ENCODE peak calls at places on chromosomes 6 and 20, in six cellular contexts. R, F, S, E, U and T are unnamed samples.

GRCh38 chr6:7541175-7542064 is at the start of gene DSP:
- DNase-seq in U (peak), S (no peak), R (peak), E (no peak), F (peak), T (peak)

GRCh38 chr20:46835418-46835817 is 59.2 kb upstream of the EYA2 start:
- DNase-seq in E (no peak), U (no peak), R (peak), S (no peak), F (no peak), T (no peak)

GRCh38 chr6:35079311-35080000 is 61.7 kb downstream of the TCP11 start:
- DNase-seq in S (no peak), F (no peak), E (no peak), R (no peak), U (no peak), T (no peak)

GRCh38 chr6:34696189-34696738 is 303 bp downstream of the ILRUN start:
- DNase-seq in U (peak), E (no peak), F (no peak), S (no peak), R (peak), T (peak)

GRCh38 chr20:24952376-24953203 is 3.5 kb downstream of the CST7 start:
- DNase-seq in R (no peak), F (no peak), U (no peak), E (no peak), S (no peak), T (no peak)

GRCh38 chr6:41347349-41348050 is 12.1 kb downstream of the NCR2 start:
- DNase-seq in S (no peak), R (no peak), E (no peak), U (no peak), F (no peak), T (no peak)

GRCh38 chr6:113049190-113049589 is 702.1 kb downstream of the RFPL4B start:
- DNase-seq in E (no peak), R (peak), U (no peak), F (no peak), S (no peak), T (no peak)

GRCh38 chr20:33789109-33789857 is 21.9 kb upstream of the CHMP4B start:
- DNase-seq in F (no peak), U (peak), R (peak), E (no peak), S (no peak), T (peak)

GRCh38 chr6:150592377-150592995 is 7.2 kb upstream of the PLEKHG1 start:
- DNase-seq in S (no peak), E (no peak), F (no peak), R (no peak), U (no peak), T (no peak)

GRCh38 chr6:109443425-109443950 is 3.0 kb downstream of the SMPD2 start:
- DNase-seq in U (no peak), E (no peak), F (no peak), S (no peak), R (no peak), T (no peak)

GRCh38 chr6:37819802-37820712 is 530 bp downstream of the ZFAND3 start:
- DNase-seq in F (peak), R (peak), E (peak), S (peak), U (peak), T (peak)

GRCh38 chr6:79463721-79464120 is 73.5 kb downstream of the LCA5 start:
- DNase-seq in U (no peak), S (no peak), F (peak), R (no peak), E (no peak), T (no peak)

GRCh38 chr6:11143394-11144371 is 32.2 kb upstream of the ERVFRD-1 start:
- DNase-seq in U (peak), S (no peak), E (no peak), R (peak), F (no peak), T (peak)

GRCh38 chr6:79467716-79468115 is 69.5 kb downstream of the LCA5 start:
- DNase-seq in E (no peak), U (no peak), R (peak), S (no peak), F (peak), T (no peak)

GRCh38 chr6:69338431-69339162 is 458.2 kb downstream of the LMBRD1 start:
- DNase-seq in U (no peak), R (no peak), S (no peak), E (no peak), F (no peak), T (no peak)

GRCh38 chr20:12152996-12153395 is 235.3 kb downstream of the BTBD3 start:
- DNase-seq in E (no peak), S (no peak), U (no peak), R (peak), F (no peak), T (no peak)

GRCh38 chr6:88220493-88220892 is 54.3 kb upstream of the CNR1 start:
- DNase-seq in U (no peak), E (no peak), R (peak), S (no peak), F (peak), T (no peak)

GRCh38 chr20:36575066-36575743 is 1.8 kb downstream of the TGIF2 start:
- DNase-seq in E (no peak), R (peak), F (peak), U (peak), S (peak), T (no peak)

GRCh38 chr20:63298731-63299312 is 5.8 kb downstream of the COL20A1 start:
- DNase-seq in S (no peak), E (no peak), F (no peak), R (no peak), U (peak), T (no peak)

GRCh38 chr6:41040101-41040910 is 1.3 kb upstream of the UNC5CL start:
- DNase-seq in S (no peak), E (no peak), R (peak), F (no peak), U (no peak), T (no peak)

GRCh38 chr20:54173653-54174451 is at the start of gene CYP24A1:
- DNase-seq in R (peak), S (no peak), E (no peak), F (peak), U (no peak), T (no peak)

GRCh38 chr6:107822154-107823046 is 1.7 kb downstream of the SCML4 start:
- DNase-seq in F (no peak), R (no peak), U (no peak), S (peak), E (no peak), T (no peak)